ENCODE peak calls at places on chromosomes 6 and 20, in seven cellular contexts. One of them, this sample, is unnamed.
A peak's percentile ranks its signal among the peaks of the same experiment; 100 is the strongest.

GRCh38 chr6:160790028-160790792 is 88.2 kb downstream of the PLG start:
- DNase-seq in fibroblast of lung: no peak
- DNase-seq in CD8-positive, alpha-beta T cell: no peak
- DNase-seq in thoracic aorta: no peak
- DNase-seq in colonic mucosa: no peak
- DNase-seq in Peyer's patch: no peak
- DNase-seq in pancreas: no peak
- DNase-seq in this sample: no peak

GRCh38 chr6:15363523-15364400 is 117.9 kb downstream of the JARID2 start:
- DNase-seq in pancreas: no peak
- DNase-seq in colonic mucosa: peak; percentile 27
- DNase-seq in thoracic aorta: no peak
- DNase-seq in Peyer's patch: no peak
- DNase-seq in fibroblast of lung: no peak
- DNase-seq in CD8-positive, alpha-beta T cell: no peak
- DNase-seq in this sample: no peak

GRCh38 chr20:59575653-59576052 is 28.7 kb upstream of the PHACTR3 start:
- DNase-seq in colonic mucosa: no peak
- DNase-seq in CD8-positive, alpha-beta T cell: no peak
- DNase-seq in thoracic aorta: no peak
- DNase-seq in fibroblast of lung: no peak
- DNase-seq in Peyer's patch: no peak
- DNase-seq in pancreas: no peak
- DNase-seq in this sample: no peak

GRCh38 chr20:44187054-44187762 is at the start of gene JPH2:
- DNase-seq in thoracic aorta: peak; percentile 51
- DNase-seq in fibroblast of lung: peak; percentile 79
- DNase-seq in pancreas: no peak
- DNase-seq in CD8-positive, alpha-beta T cell: no peak
- DNase-seq in colonic mucosa: peak; percentile 64
- DNase-seq in Peyer's patch: peak; percentile 67
- DNase-seq in this sample: no peak

GRCh38 chr20:53226788-53227187 is 254.6 kb downstream of the TSHZ2 start:
- DNase-seq in colonic mucosa: no peak
- DNase-seq in pancreas: no peak
- DNase-seq in Peyer's patch: no peak
- DNase-seq in fibroblast of lung: no peak
- DNase-seq in thoracic aorta: no peak
- DNase-seq in CD8-positive, alpha-beta T cell: no peak
- DNase-seq in this sample: no peak

GRCh38 chr6:170296423-170296745 is 5.5 kb upstream of the DLL1 start:
- DNase-seq in CD8-positive, alpha-beta T cell: no peak
- DNase-seq in thoracic aorta: no peak
- DNase-seq in colonic mucosa: no peak
- DNase-seq in Peyer's patch: no peak
- DNase-seq in fibroblast of lung: no peak
- DNase-seq in pancreas: no peak
- DNase-seq in this sample: no peak

GRCh38 chr20:58652606-58653303 is 1.7 kb downstream of the STX16 start:
- DNase-seq in pancreas: no peak
- DNase-seq in fibroblast of lung: peak; percentile 33
- DNase-seq in colonic mucosa: no peak
- DNase-seq in Peyer's patch: no peak
- DNase-seq in CD8-positive, alpha-beta T cell: no peak
- DNase-seq in thoracic aorta: no peak
- DNase-seq in this sample: no peak

GRCh38 chr6:74870403-74870802 is 335.4 kb downstream of the COL12A1 start:
- DNase-seq in fibroblast of lung: peak; percentile 90
- DNase-seq in thoracic aorta: no peak
- DNase-seq in CD8-positive, alpha-beta T cell: no peak
- DNase-seq in pancreas: no peak
- DNase-seq in Peyer's patch: no peak
- DNase-seq in colonic mucosa: no peak
- DNase-seq in this sample: peak; percentile 4

GRCh38 chr6:7200598-7201443 is 93.1 kb downstream of the RREB1 start:
- DNase-seq in fibroblast of lung: no peak
- DNase-seq in colonic mucosa: peak; percentile 73
- DNase-seq in thoracic aorta: no peak
- DNase-seq in Peyer's patch: no peak
- DNase-seq in CD8-positive, alpha-beta T cell: no peak
- DNase-seq in pancreas: peak; percentile 86
- DNase-seq in this sample: no peak

GRCh38 chr6:134835998-134836397 is 113.9 kb downstream of the ALDH8A1 start:
- DNase-seq in colonic mucosa: no peak
- DNase-seq in thoracic aorta: no peak
- DNase-seq in pancreas: no peak
- DNase-seq in CD8-positive, alpha-beta T cell: no peak
- DNase-seq in Peyer's patch: no peak
- DNase-seq in fibroblast of lung: peak; percentile 65
- DNase-seq in this sample: no peak

GRCh38 chr20:10679269-10679668 is 5.5 kb upstream of the JAG1 start:
- DNase-seq in thoracic aorta: no peak
- DNase-seq in Peyer's patch: no peak
- DNase-seq in CD8-positive, alpha-beta T cell: no peak
- DNase-seq in pancreas: no peak
- DNase-seq in fibroblast of lung: peak; percentile 27
- DNase-seq in colonic mucosa: no peak
- DNase-seq in this sample: no peak

GRCh38 chr6:27414300-27414699 is 25.7 kb downstream of the ZNF391 start:
- DNase-seq in colonic mucosa: no peak
- DNase-seq in Peyer's patch: no peak
- DNase-seq in CD8-positive, alpha-beta T cell: no peak
- DNase-seq in fibroblast of lung: no peak
- DNase-seq in thoracic aorta: no peak
- DNase-seq in pancreas: no peak
- DNase-seq in this sample: no peak

GRCh38 chr6:149079911-149080501 is 237.5 kb upstream of the TAB2 start:
- DNase-seq in Peyer's patch: no peak
- DNase-seq in fibroblast of lung: peak; percentile 72
- DNase-seq in colonic mucosa: no peak
- DNase-seq in pancreas: peak; percentile 30
- DNase-seq in CD8-positive, alpha-beta T cell: no peak
- DNase-seq in thoracic aorta: no peak
- DNase-seq in this sample: no peak

GRCh38 chr6:108673153-108673552 is 112.4 kb downstream of the FOXO3 start:
- DNase-seq in CD8-positive, alpha-beta T cell: no peak
- DNase-seq in thoracic aorta: no peak
- DNase-seq in pancreas: no peak
- DNase-seq in Peyer's patch: no peak
- DNase-seq in colonic mucosa: no peak
- DNase-seq in fibroblast of lung: no peak
- DNase-seq in this sample: no peak

GRCh38 chr6:108671175-108671574 is 110.5 kb downstream of the FOXO3 start:
- DNase-seq in pancreas: no peak
- DNase-seq in thoracic aorta: no peak
- DNase-seq in CD8-positive, alpha-beta T cell: no peak
- DNase-seq in colonic mucosa: no peak
- DNase-seq in fibroblast of lung: no peak
- DNase-seq in Peyer's patch: no peak
- DNase-seq in this sample: no peak

GRCh38 chr6:108675226-108676160 is 114.8 kb downstream of the FOXO3 start:
- DNase-seq in colonic mucosa: peak; percentile 47
- DNase-seq in CD8-positive, alpha-beta T cell: no peak
- DNase-seq in fibroblast of lung: no peak
- DNase-seq in thoracic aorta: no peak
- DNase-seq in Peyer's patch: no peak
- DNase-seq in pancreas: no peak
- DNase-seq in this sample: no peak

GRCh38 chr6:108671790-108672189 is 111.1 kb downstream of the FOXO3 start:
- DNase-seq in Peyer's patch: no peak
- DNase-seq in fibroblast of lung: no peak
- DNase-seq in thoracic aorta: no peak
- DNase-seq in colonic mucosa: no peak
- DNase-seq in CD8-positive, alpha-beta T cell: no peak
- DNase-seq in pancreas: no peak
- DNase-seq in this sample: no peak

GRCh38 chr6:108673602-108674001 is 112.9 kb downstream of the FOXO3 start:
- DNase-seq in CD8-positive, alpha-beta T cell: no peak
- DNase-seq in thoracic aorta: no peak
- DNase-seq in fibroblast of lung: no peak
- DNase-seq in colonic mucosa: peak; percentile 85
- DNase-seq in Peyer's patch: no peak
- DNase-seq in pancreas: no peak
- DNase-seq in this sample: no peak
- H3K27ac ChIP-seq in CD8-positive, alpha-beta T cell: no peak overlapping the region
- H3K27ac ChIP-seq in thoracic aorta: no peak overlapping the region
- H3K27ac ChIP-seq in fibroblast of lung: no peak overlapping the region
- H3K27ac ChIP-seq in colonic mucosa: peak overlapping the region; percentile 41
- H3K27ac ChIP-seq in Peyer's patch: no peak overlapping the region
- H3K27ac ChIP-seq in pancreas: no peak overlapping the region
- H3K27ac ChIP-seq in this sample: no peak overlapping the region

GRCh38 chr6:131858765-131859490 is 51.1 kb downstream of the ENPP1 start:
- DNase-seq in thoracic aorta: no peak
- DNase-seq in Peyer's patch: no peak
- DNase-seq in pancreas: no peak
- DNase-seq in colonic mucosa: no peak
- DNase-seq in CD8-positive, alpha-beta T cell: no peak
- DNase-seq in fibroblast of lung: peak; percentile 93
- DNase-seq in this sample: no peak

GRCh38 chr6:131852200-131852599 is 44.4 kb downstream of the ENPP1 start:
- DNase-seq in Peyer's patch: no peak
- DNase-seq in pancreas: no peak
- DNase-seq in thoracic aorta: no peak
- DNase-seq in fibroblast of lung: no peak
- DNase-seq in CD8-positive, alpha-beta T cell: no peak
- DNase-seq in colonic mucosa: no peak
- DNase-seq in this sample: no peak

GRCh38 chr6:131851049-131851769 is 43.4 kb downstream of the ENPP1 start:
- DNase-seq in colonic mucosa: no peak
- DNase-seq in pancreas: no peak
- DNase-seq in CD8-positive, alpha-beta T cell: no peak
- DNase-seq in thoracic aorta: no peak
- DNase-seq in Peyer's patch: no peak
- DNase-seq in fibroblast of lung: no peak
- DNase-seq in this sample: no peak

GRCh38 chr6:131849799-131850198 is 42.0 kb downstream of the ENPP1 start:
- DNase-seq in colonic mucosa: no peak
- DNase-seq in CD8-positive, alpha-beta T cell: no peak
- DNase-seq in thoracic aorta: no peak
- DNase-seq in fibroblast of lung: no peak
- DNase-seq in Peyer's patch: no peak
- DNase-seq in pancreas: no peak
- DNase-seq in this sample: no peak

DNA sequence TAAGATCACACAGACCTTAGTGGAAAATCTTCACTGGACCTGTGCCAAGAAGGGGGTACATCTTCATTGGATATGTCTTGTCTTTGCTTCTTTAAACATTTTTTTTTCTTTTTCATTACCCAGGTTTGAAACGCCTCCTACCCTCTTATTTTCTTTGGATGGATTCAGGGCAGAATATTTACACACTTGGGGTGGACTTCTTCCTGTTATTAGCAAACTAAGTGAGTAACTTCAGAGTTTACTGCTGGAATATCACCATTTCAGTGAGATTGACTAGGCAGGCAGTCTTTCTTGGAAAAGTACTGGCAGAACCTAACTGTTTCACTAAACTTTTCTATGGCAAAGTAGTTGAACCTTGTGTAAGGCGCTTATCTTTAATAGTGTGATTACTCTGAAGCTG is 47.0 kb downstream of the ENPP1 start:
- DNase-seq in thoracic aorta: no peak
- DNase-seq in fibroblast of lung: no peak
- DNase-seq in colonic mucosa: no peak
- DNase-seq in pancreas: no peak
- DNase-seq in Peyer's patch: no peak
- DNase-seq in CD8-positive, alpha-beta T cell: no peak
- DNase-seq in this sample: no peak
- H3K4me1 ChIP-seq in thoracic aorta: peaks cover 7% of the 10 kb centered on the region
- H3K4me1 ChIP-seq in fibroblast of lung: peaks cover 5% of the 10 kb centered on the region
- H3K4me1 ChIP-seq in colonic mucosa: no peaks in the 10 kb centered on the region
- H3K4me1 ChIP-seq in pancreas: peaks cover 8% of the 10 kb centered on the region
- H3K4me1 ChIP-seq in Peyer's patch: no peaks in the 10 kb centered on the region
- H3K4me1 ChIP-seq in CD8-positive, alpha-beta T cell: no peaks in the 10 kb centered on the region
- H3K4me1 ChIP-seq in this sample: no peaks in the 10 kb centered on the region

GRCh38 chr6:34423254-34423653 is 2.6 kb downstream of the RPS10 start:
- DNase-seq in fibroblast of lung: peak; percentile 52
- DNase-seq in CD8-positive, alpha-beta T cell: no peak
- DNase-seq in thoracic aorta: no peak
- DNase-seq in pancreas: no peak
- DNase-seq in colonic mucosa: no peak
- DNase-seq in Peyer's patch: no peak
- DNase-seq in this sample: no peak
- H3K27ac ChIP-seq in fibroblast of lung: no peak overlapping the region
- H3K27ac ChIP-seq in CD8-positive, alpha-beta T cell: no peak overlapping the region
- H3K27ac ChIP-seq in thoracic aorta: no peak overlapping the region
- H3K27ac ChIP-seq in pancreas: no peak overlapping the region
- H3K27ac ChIP-seq in colonic mucosa: no peak overlapping the region
- H3K27ac ChIP-seq in Peyer's patch: no peak overlapping the region
- H3K27ac ChIP-seq in this sample: no peak overlapping the region

GRCh38 chr6:4970739-4971395 is 33.0 kb downstream of the RPP40 start:
- DNase-seq in Peyer's patch: no peak
- DNase-seq in thoracic aorta: no peak
- DNase-seq in CD8-positive, alpha-beta T cell: no peak
- DNase-seq in fibroblast of lung: no peak
- DNase-seq in pancreas: no peak
- DNase-seq in colonic mucosa: no peak
- DNase-seq in this sample: no peak
- H3K4me1 ChIP-seq in Peyer's patch: no peaks in the 10 kb centered on the region
- H3K4me1 ChIP-seq in thoracic aorta: no peaks in the 10 kb centered on the region
- H3K4me1 ChIP-seq in CD8-positive, alpha-beta T cell: no peaks in the 10 kb centered on the region
- H3K4me1 ChIP-seq in fibroblast of lung: peaks cover 2% of the 10 kb centered on the region
- H3K4me1 ChIP-seq in pancreas: no peaks in the 10 kb centered on the region
- H3K4me1 ChIP-seq in colonic mucosa: no peaks in the 10 kb centered on the region
- H3K4me1 ChIP-seq in this sample: peaks cover 5% of the 10 kb centered on the region

GRCh38 chr6:107653183-107653580 is 163.3 kb downstream of the SOBP start:
- DNase-seq in Peyer's patch: no peak
- DNase-seq in fibroblast of lung: no peak
- DNase-seq in thoracic aorta: no peak
- DNase-seq in pancreas: no peak
- DNase-seq in colonic mucosa: no peak
- DNase-seq in CD8-positive, alpha-beta T cell: no peak
- DNase-seq in this sample: no peak
- H3K27ac ChIP-seq in Peyer's patch: no peak overlapping the region
- H3K27ac ChIP-seq in fibroblast of lung: no peak overlapping the region
- H3K27ac ChIP-seq in thoracic aorta: no peak overlapping the region
- H3K27ac ChIP-seq in pancreas: no peak overlapping the region
- H3K27ac ChIP-seq in colonic mucosa: no peak overlapping the region
- H3K27ac ChIP-seq in CD8-positive, alpha-beta T cell: no peak overlapping the region
- H3K27ac ChIP-seq in this sample: no peak overlapping the region

GRCh38 chr6:1873781-1874180 is 264.1 kb downstream of the FOXC1 start:
- DNase-seq in pancreas: no peak
- DNase-seq in Peyer's patch: no peak
- DNase-seq in fibroblast of lung: no peak
- DNase-seq in thoracic aorta: no peak
- DNase-seq in colonic mucosa: no peak
- DNase-seq in CD8-positive, alpha-beta T cell: no peak
- DNase-seq in this sample: no peak

GRCh38 chr6:1870902-1871301 is 261.2 kb downstream of the FOXC1 start:
- DNase-seq in thoracic aorta: no peak
- DNase-seq in pancreas: no peak
- DNase-seq in colonic mucosa: no peak
- DNase-seq in Peyer's patch: no peak
- DNase-seq in fibroblast of lung: no peak
- DNase-seq in CD8-positive, alpha-beta T cell: no peak
- DNase-seq in this sample: no peak

GRCh38 chr6:1872649-1873131 is 263.0 kb downstream of the FOXC1 start:
- DNase-seq in pancreas: peak; percentile 25
- DNase-seq in Peyer's patch: no peak
- DNase-seq in colonic mucosa: no peak
- DNase-seq in fibroblast of lung: peak; percentile 68
- DNase-seq in thoracic aorta: no peak
- DNase-seq in CD8-positive, alpha-beta T cell: no peak
- DNase-seq in this sample: no peak

GRCh38 chr6:1870267-1870666 is 260.6 kb downstream of the FOXC1 start:
- DNase-seq in Peyer's patch: no peak
- DNase-seq in CD8-positive, alpha-beta T cell: no peak
- DNase-seq in fibroblast of lung: no peak
- DNase-seq in colonic mucosa: no peak
- DNase-seq in thoracic aorta: no peak
- DNase-seq in pancreas: no peak
- DNase-seq in this sample: no peak

GRCh38 chr6:1871936-1872335 is 262.2 kb downstream of the FOXC1 start:
- DNase-seq in pancreas: no peak
- DNase-seq in fibroblast of lung: peak; percentile 11
- DNase-seq in colonic mucosa: no peak
- DNase-seq in thoracic aorta: no peak
- DNase-seq in CD8-positive, alpha-beta T cell: no peak
- DNase-seq in Peyer's patch: no peak
- DNase-seq in this sample: no peak
- H3K4me1 ChIP-seq in pancreas: peaks cover 18% of the 10 kb centered on the region
- H3K4me1 ChIP-seq in fibroblast of lung: peaks cover 10% of the 10 kb centered on the region
- H3K4me1 ChIP-seq in colonic mucosa: no peaks in the 10 kb centered on the region
- H3K4me1 ChIP-seq in thoracic aorta: no peaks in the 10 kb centered on the region
- H3K4me1 ChIP-seq in CD8-positive, alpha-beta T cell: no peaks in the 10 kb centered on the region
- H3K4me1 ChIP-seq in Peyer's patch: peaks cover 8% of the 10 kb centered on the region
- H3K4me1 ChIP-seq in this sample: peaks cover 13% of the 10 kb centered on the region

This sample was measured in iPS DF 6.9.